ENCODE peak calls at places on chromosomes 7 and 10, in four cellular contexts. One of them, this sample, is unnamed.

GRCh38 chr7:90624128-90624980 is 28.2 kb downstream of the CDK14 start:
- DNase-seq in lung: no peak
- DNase-seq in A549: no peak
- DNase-seq in colonic mucosa: no peak
- DNase-seq in this sample: no peak

GRCh38 chr10:88890681-88891371 is 10.8 kb downstream of the STAMBPL1 start:
- DNase-seq in lung: no peak
- DNase-seq in A549: no peak
- DNase-seq in colonic mucosa: no peak
- DNase-seq in this sample: no peak

GRCh38 chr7:104973909-104974415 is 40.0 kb upstream of the KMT2E start:
- DNase-seq in colonic mucosa: peak; percentile 67
- DNase-seq in lung: no peak
- DNase-seq in A549: no peak
- DNase-seq in this sample: no peak

GRCh38 chr7:2478387-2478760 is 2.2 kb upstream of the GRIFIN start:
- DNase-seq in colonic mucosa: peak; percentile 81
- DNase-seq in lung: peak; percentile 59
- DNase-seq in A549: peak; percentile 43
- DNase-seq in this sample: peak; percentile 46

GRCh38 chr10:87761892-87762291 is 56.1 kb downstream of the ATAD1 start:
- DNase-seq in lung: no peak
- DNase-seq in A549: peak; percentile 58
- DNase-seq in colonic mucosa: no peak
- DNase-seq in this sample: no peak

GRCh38 chr7:79176859-79177477 is 276.5 kb downstream of the MAGI2 start:
- DNase-seq in lung: no peak
- DNase-seq in A549: peak; percentile 55
- DNase-seq in colonic mucosa: no peak
- DNase-seq in this sample: no peak

GRCh38 chr7:85191383-85191782 is 4.5 kb upstream of the SEMA3D start:
- DNase-seq in colonic mucosa: no peak
- DNase-seq in A549: peak; percentile 13
- DNase-seq in lung: no peak
- DNase-seq in this sample: no peak

GRCh38 chr10:117339569-117339968 is 35.7 kb downstream of the PDZD8 start:
- DNase-seq in A549: no peak
- DNase-seq in lung: no peak
- DNase-seq in colonic mucosa: no peak
- DNase-seq in this sample: no peak

GRCh38 chr10:73910401-73910763 is 550 bp upstream of the PLAU start:
- DNase-seq in colonic mucosa: peak; percentile 31
- DNase-seq in lung: no peak
- DNase-seq in A549: peak; percentile 48
- DNase-seq in this sample: peak; percentile 37

GRCh38 chr7:12119638-12120303 is 91.3 kb upstream of the TMEM106B start:
- DNase-seq in A549: no peak
- DNase-seq in colonic mucosa: no peak
- DNase-seq in lung: no peak
- DNase-seq in this sample: no peak

GRCh38 chr10:64091889-64092288 is 570.7 kb downstream of the REEP3 start:
- DNase-seq in lung: no peak
- DNase-seq in colonic mucosa: peak; percentile 22
- DNase-seq in A549: peak; percentile 3
- DNase-seq in this sample: peak; percentile 53

GRCh38 chr7:142470336-142470830 is 212.5 kb upstream of the PRSS58 start:
- DNase-seq in colonic mucosa: no peak
- DNase-seq in lung: no peak
- DNase-seq in A549: no peak
- DNase-seq in this sample: no peak

GRCh38 chr7:48617988-48618387 is 306.4 kb upstream of the CDC14C start:
- DNase-seq in lung: no peak
- DNase-seq in colonic mucosa: no peak
- DNase-seq in A549: no peak
- DNase-seq in this sample: peak; percentile 5

DNA sequence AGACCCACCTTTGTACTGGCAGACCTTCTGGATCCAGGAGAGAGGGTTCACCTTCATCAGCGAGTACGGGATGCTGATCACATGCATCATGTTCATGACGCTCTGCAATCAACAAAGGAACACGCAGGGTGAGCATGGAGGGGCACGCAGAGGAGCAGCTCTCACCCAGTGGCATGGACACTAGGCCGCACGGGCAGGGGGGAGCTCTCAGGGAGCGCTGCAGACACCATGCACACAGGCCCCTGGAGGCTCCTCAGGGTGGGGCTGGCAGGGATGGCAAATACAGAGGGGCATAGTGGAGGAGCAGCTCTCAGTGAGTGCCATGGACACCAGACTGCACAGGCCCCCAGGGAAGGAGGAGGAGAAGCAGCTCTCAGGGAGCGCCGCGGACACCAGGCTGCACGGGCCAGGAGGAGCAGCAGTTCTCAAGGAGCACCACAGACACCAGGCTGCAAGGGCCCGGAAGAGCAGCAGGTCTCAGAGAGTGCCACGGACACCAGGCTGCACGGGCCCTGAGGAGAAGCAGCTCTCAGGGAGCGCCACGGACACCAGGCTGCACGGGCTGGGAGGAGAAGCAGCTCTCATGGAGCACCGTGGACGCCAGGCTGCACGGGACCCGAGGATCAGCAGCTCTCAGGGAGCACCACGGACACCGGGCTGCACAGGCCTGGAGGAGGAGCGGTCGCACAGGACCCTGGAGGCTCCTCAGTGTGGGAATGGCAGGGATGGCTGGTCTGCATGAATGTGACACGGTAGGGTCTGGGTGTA is 249.5 kb downstream of the ZMYND11 start:
- DNase-seq in colonic mucosa: no peak
- DNase-seq in A549: no peak
- DNase-seq in lung: no peak
- DNase-seq in this sample: no peak
- H3K4me1 ChIP-seq in colonic mucosa: no peaks in the 10 kb centered on the region
- H3K4me1 ChIP-seq in A549: no peaks in the 10 kb centered on the region
- H3K4me1 ChIP-seq in lung: no peaks in the 10 kb centered on the region
- H3K4me1 ChIP-seq in this sample: no peaks in the 10 kb centered on the region

GRCh38 chr10:95761939-95762492 is 6.1 kb downstream of the ENTPD1 start:
- DNase-seq in lung: no peak
- DNase-seq in A549: no peak
- DNase-seq in colonic mucosa: no peak
- DNase-seq in this sample: no peak
- H3K4me1 ChIP-seq in lung: no peaks in the 10 kb centered on the region
- H3K4me1 ChIP-seq in A549: no peaks in the 10 kb centered on the region
- H3K4me1 ChIP-seq in colonic mucosa: no peaks in the 10 kb centered on the region
- H3K4me1 ChIP-seq in this sample: no peaks in the 10 kb centered on the region

GRCh38 chr10:124122211-124122610 is 28.8 kb upstream of the CHST15 start:
- DNase-seq in colonic mucosa: no peak
- DNase-seq in A549: no peak
- DNase-seq in lung: no peak
- DNase-seq in this sample: no peak
- H3K4me1 ChIP-seq in colonic mucosa: no peaks in the 10 kb centered on the region
- H3K4me1 ChIP-seq in A549: no peaks in the 10 kb centered on the region
- H3K4me1 ChIP-seq in lung: no peaks in the 10 kb centered on the region
- H3K4me1 ChIP-seq in this sample: no peaks in the 10 kb centered on the region

GRCh38 chr10:132420469-132421376 is 23.7 kb downstream of the PWWP2B start:
- DNase-seq in lung: no peak
- DNase-seq in A549: peak; percentile 52
- DNase-seq in colonic mucosa: peak; percentile 68
- DNase-seq in this sample: no peak

GRCh38 chr10:132422169-132422691 is 25.2 kb downstream of the PWWP2B start:
- DNase-seq in A549: no peak
- DNase-seq in colonic mucosa: no peak
- DNase-seq in lung: no peak
- DNase-seq in this sample: no peak

GRCh38 chr10:132419631-132420468 is 22.9 kb downstream of the PWWP2B start:
- DNase-seq in lung: no peak
- DNase-seq in A549: no peak
- DNase-seq in colonic mucosa: no peak
- DNase-seq in this sample: no peak

GRCh38 chr10:132422931-132423813 is 26.2 kb downstream of the PWWP2B start:
- DNase-seq in lung: no peak
- DNase-seq in colonic mucosa: no peak
- DNase-seq in A549: no peak
- DNase-seq in this sample: no peak

GRCh38 chr10:132421377-132422168 is 24.6 kb downstream of the PWWP2B start:
- DNase-seq in colonic mucosa: peak; percentile 91
- DNase-seq in A549: peak; percentile 63
- DNase-seq in lung: peak; percentile 81
- DNase-seq in this sample: peak; percentile 71
- H3K4me1 ChIP-seq in colonic mucosa: peaks cover 42% of the 10 kb centered on the region
- H3K4me1 ChIP-seq in A549: peaks cover 47% of the 10 kb centered on the region
- H3K4me1 ChIP-seq in lung: peaks cover 7% of the 10 kb centered on the region
- H3K4me1 ChIP-seq in this sample: peaks cover 35% of the 10 kb centered on the region

This sample was measured in Caco-2.